ENCODE peak calls at places on chromosomes 2 and 18, in eight cellular contexts. P, J, F, B, Z, R, V and O are unnamed samples.

GRCh38 chr2:9982248-9982647 is 30.8 kb downstream of the GRHL1 start:
- DNase-seq in V (no peak), Z (no peak), J (no peak), B (no peak), R (no peak), P (no peak), F (no peak), O (no peak)

GRCh38 chr2:32135409-32135808 is 30.3 kb upstream of the SLC30A6 start:
- DNase-seq in V (no peak), J (peak; percentile 38), B (peak; percentile 90), P (peak; percentile 65), Z (no peak), F (no peak), R (no peak), O (no peak)

GRCh38 chr2:604826-605524 is 72.2 kb downstream of the TMEM18 start:
- DNase-seq in V (no peak), B (no peak), P (no peak), R (no peak), Z (no peak), F (no peak), J (no peak), O (no peak)

GRCh38 chr2:68799615-68800400 is 65.2 kb downstream of the ARHGAP25 start:
- DNase-seq in B (no peak), V (no peak), P (no peak), F (no peak), J (no peak), R (no peak), Z (no peak), O (no peak)

GRCh38 chr2:9004338-9005204 is 1.1 kb upstream of the MBOAT2 start:
- DNase-seq in R (no peak), J (no peak), F (peak; percentile 13), V (no peak), Z (no peak), P (no peak), B (peak; percentile 99), O (no peak)

GRCh38 chr2:26011990-26012856 is 21.7 kb upstream of the RAB10 start:
- DNase-seq in B (peak; percentile 100), V (peak; percentile 69), J (peak; percentile 60), R (no peak), P (peak; percentile 90), Z (no peak), F (no peak), O (no peak)

GRCh38 chr2:154125900-154126299 is 254.2 kb downstream of the GALNT13 start:
- DNase-seq in P (no peak), R (no peak), B (no peak), F (no peak), V (no peak), J (no peak), Z (no peak), O (no peak)

GRCh38 chr18:73461038-73461779 is 593.4 kb upstream of the NETO1 start:
- DNase-seq in F (no peak), R (no peak), J (no peak), Z (no peak), B (no peak), V (no peak), P (peak; percentile 9), O (no peak)

GRCh38 chr18:9688036-9688741 is 19.9 kb upstream of the RAB31 start:
- DNase-seq in B (no peak), P (no peak), F (no peak), R (no peak), J (no peak), V (no peak), Z (no peak), O (no peak)

GRCh38 chr2:167451496-167452289 is 563.4 kb downstream of the XIRP2 start:
- DNase-seq in Z (no peak), P (no peak), V (no peak), J (no peak), R (no peak), B (no peak), F (no peak), O (no peak)

GRCh38 chr2:11742317-11742701 is 4.1 kb upstream of the LPIN1 start:
- DNase-seq in J (no peak), P (no peak), Z (no peak), F (no peak), B (no peak), R (no peak), V (no peak), O (no peak)

GRCh38 chr2:241163601-241164118 is 13.4 kb downstream of the PPP1R7 start:
- DNase-seq in V (no peak), Z (no peak), J (no peak), B (no peak), P (no peak), F (no peak), R (peak; percentile 12), O (no peak)
- H3K36me3 ChIP-seq in V (peaks cover 9% of the 10 kb centered on the region), Z (no peaks in the 10 kb centered on the region), J (peaks cover 2% of the 10 kb centered on the region), B (peaks cover 22% of the 10 kb centered on the region), P (no peaks in the 10 kb centered on the region), F (peaks cover 31% of the 10 kb centered on the region), R (no peaks in the 10 kb centered on the region), O (peaks cover 38% of the 10 kb centered on the region)

GRCh38 chr2:237624565-237624964 is 2.8 kb upstream of the LRRFIP1 start:
- DNase-seq in J (no peak), P (no peak), F (no peak), R (no peak), V (no peak), B (no peak), Z (no peak), O (no peak)
- TF ChIP-seq CTCF in J (no peak), P (no peak), F (no peak), R (no peak), V (no peak), B (no peak), Z (no peak), O (no peak)

DNA sequence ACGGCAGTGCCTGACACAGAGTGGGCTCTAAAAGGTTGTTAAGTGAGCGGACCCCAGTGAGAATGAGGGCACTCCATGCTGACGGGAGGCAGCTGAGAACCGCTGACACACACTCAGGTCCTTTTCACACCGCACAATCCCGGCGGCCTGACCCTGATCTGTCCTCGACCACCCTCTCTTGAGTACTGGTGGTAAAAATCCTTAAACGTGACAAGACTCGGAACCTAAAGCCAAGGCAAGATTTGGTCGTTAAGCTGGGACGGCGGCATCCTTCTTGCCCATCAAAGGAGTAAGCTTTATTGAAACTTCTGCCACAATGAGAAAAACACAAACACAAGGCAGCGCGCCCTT is 577 bp downstream of the TMX3 start:
- DNase-seq in V (no peak), R (no peak), F (no peak), Z (no peak), J (no peak), P (peak; percentile 29), B (peak; percentile 38), O (no peak)
- H3K4me3 ChIP-seq in V (peak overlapping the region; percentile 83), R (peak overlapping the region; percentile 90), F (peak overlapping the region; percentile 81), Z (peak overlapping the region; percentile 85), J (peak overlapping the region; percentile 85), P (peak overlapping the region; percentile 79), B (peak overlapping the region; percentile 98), O (peak overlapping the region; percentile 83)

GRCh38 chr2:43884674-43885073 is 45.9 kb downstream of the ABCG8 start:
- DNase-seq in B (no peak), Z (no peak), P (no peak), R (no peak), F (no peak), J (no peak), V (no peak), O (no peak)

GRCh38 chr2:43889416-43889815 is 50.6 kb downstream of the ABCG8 start:
- DNase-seq in Z (no peak), F (no peak), R (no peak), P (no peak), V (no peak), B (no peak), J (no peak), O (no peak)

GRCh38 chr2:43890855-43891254 is 52.1 kb downstream of the ABCG8 start:
- DNase-seq in B (no peak), F (no peak), P (no peak), J (no peak), Z (no peak), R (no peak), V (no peak), O (no peak)

GRCh38 chr2:43885233-43885632 is 46.5 kb downstream of the ABCG8 start:
- DNase-seq in P (no peak), J (no peak), Z (no peak), V (no peak), R (no peak), B (no peak), F (no peak), O (no peak)

DNA sequence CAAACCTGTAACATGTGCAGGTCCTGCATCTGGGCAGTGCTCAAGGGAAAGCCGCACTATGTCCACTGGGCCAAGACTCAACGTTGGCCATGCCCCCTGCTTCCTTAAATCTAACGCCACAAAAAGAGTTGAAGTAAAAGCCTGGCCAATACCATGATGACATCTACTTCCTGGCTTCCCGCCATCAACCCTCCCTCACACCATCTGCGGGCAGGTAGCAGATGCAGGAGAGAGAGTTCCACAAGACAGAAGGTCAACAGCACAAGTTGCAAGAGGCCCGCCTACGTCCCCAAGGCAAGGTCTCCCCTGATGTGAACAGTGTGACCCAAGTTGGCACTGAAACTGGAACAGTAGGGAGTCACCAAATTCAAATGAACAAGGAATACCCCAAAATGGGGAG is 48.4 kb downstream of the ABCG8 start:
- DNase-seq in R (no peak), Z (no peak), B (no peak), F (no peak), J (peak; percentile 67), P (no peak), V (no peak), O (no peak)
- H3K36me3 ChIP-seq in R (no peaks in the 10 kb centered on the region), Z (no peaks in the 10 kb centered on the region), B (peaks cover 40% of the 10 kb centered on the region), F (peaks cover 37% of the 10 kb centered on the region), J (peaks cover 6% of the 10 kb centered on the region), P (no peaks in the 10 kb centered on the region), V (peaks cover 3% of the 10 kb centered on the region), O (peaks cover 31% of the 10 kb centered on the region)